ENCODE peak calls at places on chromosomes 5 and 9, in five cellular contexts. B is AG04450; I is endothelial cell of umbilical vein; J is CD4-positive, alpha-beta memory T cell; L is AG10803. Q is an unnamed sample.

GRCh38 chr5:115379622-115380344 is 83.3 kb upstream of the CCDC112 start:
- DNase-seq in L (no peak), B (no peak), I (no peak), J (no peak), Q (no peak)

GRCh38 chr9:17775646-17776045 is 196.8 kb downstream of the SH3GL2 start:
- DNase-seq in B (no peak), J (no peak), L (no peak), I (no peak), Q (no peak)

GRCh38 chr5:79875230-79875629 is 115.8 kb downstream of the MTX3 start:
- DNase-seq in I (no peak), J (no peak), L (no peak), B (no peak), Q (no peak)

GRCh38 chr5:68021185-68021584 is 194.4 kb upstream of the PIK3R1 start:
- DNase-seq in I (no peak), B (no peak), L (no peak), J (no peak), Q (no peak)

GRCh38 chr5:149128023-149128875 is 13.0 kb upstream of the ABLIM3 start:
- DNase-seq in L (no peak), J (no peak), B (no peak), I (peak), Q (peak)

GRCh38 chr9:127598839-127599549 is 13.1 kb upstream of the STXBP1 start:
- DNase-seq in I (no peak), J (no peak), B (no peak), L (no peak), Q (peak)

GRCh38 chr9:36874921-36875320 is 159.1 kb downstream of the PAX5 start:
- DNase-seq in J (no peak), I (no peak), B (no peak), L (peak), Q (no peak)

GRCh38 chr9:18184034-18184800 is 289.7 kb upstream of the ADAMTSL1 start:
- DNase-seq in J (no peak), B (no peak), I (peak), L (peak), Q (no peak)

GRCh38 chr9:123568691-123569342 is 212.8 kb downstream of the CRB2 start:
- DNase-seq in I (peak), B (peak), J (no peak), L (peak), Q (no peak)

GRCh38 chr9:16068476-16068875 is 515.6 kb downstream of the CCDC171 start:
- DNase-seq in J (no peak), I (no peak), B (peak), L (no peak), Q (no peak)

GRCh38 chr5:132257131-132258101 is at the start of gene PDLIM4:
- DNase-seq in J (no peak), B (no peak), L (no peak), I (peak), Q (peak)

GRCh38 chr5:62954578-62954977 is 376.0 kb downstream of the LRRC70 start:
- DNase-seq in I (no peak), J (no peak), B (no peak), L (no peak), Q (no peak)

GRCh38 chr5:6365142-6365976 is 13.0 kb downstream of the MED10 start:
- DNase-seq in B (no peak), I (no peak), L (peak), J (no peak), Q (no peak)

GRCh38 chr9:110257097-110257955 is 1.0 kb upstream of the TXN start:
- DNase-seq in J (no peak), L (peak), B (no peak), I (no peak), Q (no peak)

GRCh38 chr5:172858990-172859811 is 25.1 kb downstream of the ERGIC1 start:
- DNase-seq in I (peak), J (no peak), L (peak), B (peak), Q (peak)
- H3K4me3 ChIP-seq in I (no peak), J (no peak), L (no peak), B (no peak), Q (peak)

GRCh38 chr9:113823421-113823820 is 52.7 kb upstream of the ZNF618 start:
- DNase-seq in B (no peak), J (no peak), I (peak), L (no peak), Q (no peak)

GRCh38 chr9:113822315-113822714 is 53.8 kb upstream of the ZNF618 start:
- DNase-seq in B (no peak), J (no peak), L (no peak), I (no peak), Q (no peak)

DNA sequence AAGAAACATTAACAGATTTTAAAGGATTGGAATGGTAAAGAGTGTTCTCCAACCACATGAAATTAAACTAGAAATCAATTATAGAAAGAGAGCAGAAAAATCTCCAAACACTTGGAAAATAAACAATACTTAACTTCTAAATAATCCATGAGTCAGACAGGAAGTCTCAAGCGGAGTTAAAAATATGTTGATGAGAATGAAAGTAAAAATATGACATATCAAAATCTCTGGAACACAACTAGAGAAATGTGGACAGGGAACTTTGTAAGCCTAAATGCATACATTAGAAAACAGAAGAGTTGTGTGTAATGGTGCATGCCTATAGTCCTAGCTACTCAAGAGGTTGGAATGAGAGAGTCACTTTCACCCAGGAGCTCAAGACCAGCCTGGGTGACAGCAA is 47.9 kb upstream of the ZNF618 start:
- DNase-seq in L (no peak), B (no peak), J (no peak), I (peak), Q (no peak)
- H3K4me3 ChIP-seq in L (no peak), B (no peak), J (no peak), I (peak), Q (no peak)

GRCh38 chr5:123094919-123095693 is 6.1 kb downstream of the PRDM6 start:
- DNase-seq in J (no peak), I (no peak), B (no peak), L (no peak), Q (no peak)

GRCh38 chr5:123094227-123094918 is 5.3 kb downstream of the PRDM6 start:
- DNase-seq in L (no peak), I (no peak), B (no peak), J (no peak), Q (no peak)

GRCh38 chr5:123097483-123097870 is 8.4 kb downstream of the PRDM6 start:
- DNase-seq in L (no peak), J (no peak), I (no peak), B (no peak), Q (no peak)

GRCh38 chr5:123093279-123094226 is 4.5 kb downstream of the PRDM6 start:
- DNase-seq in J (no peak), I (no peak), B (no peak), L (no peak), Q (no peak)

GRCh38 chr5:123095694-123096120 is 6.7 kb downstream of the PRDM6 start:
- DNase-seq in B (no peak), L (no peak), I (no peak), J (no peak), Q (no peak)
- H3K4me3 ChIP-seq in B (peak), L (no peak), I (no peak), J (no peak), Q (no peak)

DNA sequence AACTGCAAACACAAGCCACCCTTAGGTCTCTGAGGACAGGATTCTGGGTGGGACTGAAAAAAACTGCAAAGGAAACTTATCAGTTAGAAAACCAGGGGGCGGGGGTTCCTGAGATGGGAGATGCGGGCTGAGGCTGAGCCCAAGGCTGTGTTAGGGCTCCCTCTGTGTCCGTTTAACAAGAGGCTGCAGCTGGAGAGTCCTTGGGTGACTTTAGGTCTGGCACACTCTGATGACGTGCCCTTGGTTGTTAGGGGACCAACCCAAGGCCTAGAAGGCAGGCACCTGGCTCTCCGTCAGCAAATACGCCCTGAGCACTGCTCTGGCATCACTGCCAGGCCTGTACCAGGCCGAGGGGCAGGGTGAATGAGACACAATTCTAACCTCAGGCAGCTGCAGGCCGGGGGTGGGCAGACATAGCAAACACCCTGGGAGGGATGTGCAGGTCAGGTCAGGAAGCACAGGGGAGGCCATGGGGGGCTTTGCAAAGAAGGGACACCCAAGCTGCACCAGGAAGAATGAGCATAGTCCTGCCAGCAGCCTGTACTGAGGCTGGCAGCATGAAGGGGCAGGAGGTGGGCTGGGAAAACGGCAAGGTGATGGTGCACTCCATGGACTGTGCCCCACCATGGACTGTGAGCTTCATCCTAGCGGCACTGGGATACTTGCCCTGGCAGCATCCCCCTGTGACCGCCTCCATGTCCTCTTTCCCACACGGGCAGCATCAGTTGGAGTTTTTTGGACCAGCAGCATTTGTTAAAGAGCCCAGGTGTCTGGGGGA is 137.9 kb downstream of the GABBR2 start:
- DNase-seq in J (no peak), I (no peak), B (no peak), L (no peak), Q (peak)
- H3K4me3 ChIP-seq in J (no peak), I (no peak), B (no peak), L (no peak), Q (no peak)

DNA sequence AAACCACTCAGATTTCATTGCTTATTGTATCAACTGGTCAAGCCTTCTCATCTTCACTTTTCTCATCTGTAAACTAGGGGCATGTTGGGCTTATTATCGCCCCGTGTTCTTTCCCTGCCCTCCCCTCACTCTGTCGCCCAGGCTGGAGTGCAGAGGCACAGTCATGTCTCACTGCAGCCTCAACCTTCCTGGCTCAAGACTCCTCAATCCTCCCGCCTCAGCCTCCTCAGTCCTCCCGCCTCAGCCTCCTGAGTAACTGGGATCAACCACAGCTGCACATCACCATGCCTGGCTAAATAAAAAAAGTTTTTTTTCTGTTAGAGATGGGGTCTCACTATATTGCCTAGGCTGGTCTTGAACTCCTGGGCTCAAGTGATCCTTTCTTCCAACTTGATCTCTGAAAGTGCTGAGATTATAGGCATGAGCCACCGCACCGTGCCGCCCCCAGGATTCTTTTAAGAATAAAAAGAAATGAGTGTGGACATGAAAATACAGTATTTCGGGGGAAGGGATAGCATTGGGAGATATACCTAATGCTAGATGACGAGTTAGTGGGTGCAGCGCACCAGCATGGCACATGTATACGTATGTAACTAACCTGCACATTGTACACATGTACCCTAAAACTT is 2.0 kb downstream of the MAML1 start:
- DNase-seq in J (no peak), B (no peak), L (no peak), I (no peak), Q (no peak)
- H3K4me3 ChIP-seq in J (peak), B (peak), L (peak), I (peak), Q (peak)

DNA sequence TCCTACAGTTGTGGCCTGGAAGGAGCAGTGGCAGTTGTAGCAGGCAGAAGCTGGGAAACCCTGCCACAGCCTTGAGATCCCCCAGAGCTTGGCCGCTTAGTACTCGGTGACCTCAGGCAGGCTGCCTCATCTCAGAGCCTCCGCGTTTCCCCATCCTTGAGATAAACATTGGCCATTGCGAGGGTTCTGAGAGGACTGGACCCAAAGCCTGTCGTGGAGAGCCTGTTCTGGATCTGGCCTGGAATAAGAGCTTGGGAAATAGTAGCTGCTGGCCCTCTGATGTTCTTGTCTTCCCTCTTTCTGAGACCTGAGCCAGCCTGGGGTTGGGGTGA is 1.3 kb downstream of the MIGA2 start:
- DNase-seq in J (no peak), I (no peak), L (no peak), B (no peak), Q (no peak)
- H3K4me3 ChIP-seq in J (peak), I (no peak), L (peak), B (peak), Q (peak)

DNA sequence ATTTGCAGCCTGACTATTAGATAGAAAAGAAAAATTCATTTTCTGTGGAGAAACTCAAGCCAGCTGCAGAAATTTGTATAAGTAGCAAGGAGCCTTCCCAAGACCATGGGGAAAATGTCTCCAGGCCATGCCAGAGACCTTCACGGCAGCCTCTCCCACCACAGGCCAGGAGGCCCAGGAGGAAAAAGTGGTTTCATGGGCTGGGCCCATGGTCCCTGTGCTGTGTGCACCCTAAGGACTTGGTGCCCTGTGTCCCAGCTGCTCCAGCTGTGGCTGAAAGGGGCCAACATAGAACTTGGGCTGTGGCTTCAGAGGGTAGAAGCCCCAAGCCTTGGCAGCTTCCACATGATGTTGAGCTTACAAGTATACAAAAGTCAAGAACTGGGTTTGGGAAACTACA is 73.3 kb upstream of the TTC23L start:
- DNase-seq in J (no peak), I (no peak), L (no peak), B (no peak), Q (no peak)
- H3K4me3 ChIP-seq in J (no peak), I (no peak), L (no peak), B (no peak), Q (no peak)

GRCh38 chr5:78594946-78595921 is 53.3 kb downstream of the LHFPL2 start:
- DNase-seq in B (peak), L (peak), I (peak), J (no peak), Q (no peak)
- H3K4me3 ChIP-seq in B (no peak), L (no peak), I (no peak), J (no peak), Q (no peak)

GRCh38 chr9:74887981-74888370 is 255 bp upstream of the TRPM6 start:
- DNase-seq in J (no peak), B (no peak), I (no peak), L (no peak), Q (no peak)
- H3K4me3 ChIP-seq in J (no peak), B (no peak), I (no peak), L (no peak), Q (peak)